ENCODE peak calls at places on chromosomes 2 and 18, in nine cellular contexts. P is left ventricle myocardium inferior, Q is Peyer's patch, E is AG04449, X is IMR-90, B is PC-3, N is tibial artery, S is nephron progenitor cell, Y is GM12865. D is an unnamed sample.

GRCh38 chr2:64876137-64876647 is 113.0 kb upstream of the SLC1A4 start:
- DNase-seq in Q (no peak), P (no peak), N (no peak), S (no peak), E (no peak), X (peak; percentile 71), Y (no peak), B (peak; percentile 86), D (no peak)

GRCh38 chr2:136247204-136247990 is 129.4 kb upstream of the CXCR4 start:
- DNase-seq in N (peak; percentile 61), E (no peak), Y (no peak), B (peak; percentile 8), X (no peak), S (no peak), P (no peak), Q (no peak), D (no peak)

GRCh38 chr2:9445089-9445488 is 21.6 kb downstream of the CPSF3 start:
- DNase-seq in E (no peak), B (no peak), S (no peak), P (no peak), Y (peak; percentile 13), N (no peak), X (no peak), Q (no peak), D (no peak)

GRCh38 chr2:240399419-240400318 is 35.8 kb upstream of the GPC1 start:
- DNase-seq in X (no peak), E (no peak), Q (peak; percentile 26), Y (no peak), P (no peak), B (no peak), N (peak; percentile 13), S (no peak), D (no peak)

GRCh38 chr2:199339826-199340605 is 117.7 kb downstream of the SATB2 start:
- DNase-seq in X (peak; percentile 16), N (no peak), Q (no peak), Y (no peak), P (no peak), E (no peak), B (peak; percentile 72), S (no peak), D (no peak)

GRCh38 chr2:152175368-152176112 is at the start of gene STAM2:
- DNase-seq in E (peak; percentile 47), P (peak; percentile 92), Q (peak; percentile 97), B (peak; percentile 94), S (peak; percentile 96), Y (peak; percentile 96), N (peak; percentile 88), X (peak; percentile 88), D (peak; percentile 86)

GRCh38 chr2:44247924-44248323 is 27.4 kb upstream of the SLC3A1 start:
- DNase-seq in Q (no peak), N (no peak), B (peak; percentile 13), P (no peak), Y (peak; percentile 27), X (no peak), S (no peak), E (no peak), D (no peak)

GRCh38 chr2:232103140-232103737 is 141.7 kb downstream of the DIS3L2 start:
- DNase-seq in Q (no peak), E (no peak), X (no peak), N (no peak), S (no peak), P (no peak), Y (no peak), B (no peak), D (no peak)

GRCh38 chr2:100060875-100061274 is 81.5 kb downstream of the AFF3 start:
- DNase-seq in Q (no peak), S (no peak), P (no peak), Y (peak; percentile 40), X (no peak), E (no peak), N (no peak), B (no peak), D (no peak)

GRCh38 chr2:178263159-178263860 is 69.0 kb downstream of the OSBPL6 start:
- DNase-seq in Q (no peak), N (no peak), P (no peak), S (no peak), E (no peak), Y (peak; percentile 57), X (no peak), B (no peak), D (no peak)

GRCh38 chr2:67471681-67472080 is 74.5 kb downstream of the ETAA1 start:
- DNase-seq in P (no peak), N (no peak), S (no peak), E (no peak), Y (no peak), Q (no peak), X (peak; percentile 73), B (no peak), D (no peak)

GRCh38 chr18:22171839-22172582 is 2.6 kb downstream of the GATA6 start:
- DNase-seq in E (no peak), N (peak; percentile 27), X (no peak), P (no peak), Q (peak; percentile 58), Y (no peak), S (peak; percentile 53), B (no peak), D (no peak)

GRCh38 chr2:95709831-95710230 is 118.0 kb downstream of the TRIM43 start:
- DNase-seq in S (no peak), N (no peak), Y (no peak), E (no peak), B (no peak), X (no peak), Q (no peak), P (no peak), D (no peak)

GRCh38 chr2:99554238-99554637 is 64.4 kb upstream of the REV1 start:
- DNase-seq in E (no peak), N (no peak), Q (no peak), Y (no peak), B (no peak), P (no peak), X (no peak), S (peak; percentile 8), D (no peak)

GRCh38 chr2:241855888-241856422 is 2.7 kb downstream of the PDCD1 start:
- DNase-seq in S (no peak), P (no peak), N (peak; percentile 16), E (no peak), B (no peak), X (no peak), Q (peak; percentile 46), Y (no peak), D (no peak)

GRCh38 chr2:23713352-23713751 is 213.6 kb downstream of the ATAD2B start:
- DNase-seq in P (no peak), X (no peak), S (no peak), B (no peak), Y (no peak), E (no peak), Q (no peak), N (no peak), D (no peak)

GRCh38 chr2:24919977-24920812 is at the start of gene ADCY3:
- DNase-seq in E (no peak), P (peak; percentile 67), Y (peak; percentile 84), N (no peak), S (peak; percentile 69), Q (peak; percentile 78), B (peak; percentile 46), X (peak; percentile 29), D (no peak)

GRCh38 chr2:24918326-24919099 is 1.5 kb downstream of the ADCY3 start:
- DNase-seq in N (no peak), X (no peak), P (no peak), Q (no peak), E (no peak), S (no peak), B (no peak), Y (no peak), D (no peak)

GRCh38 chr2:24920813-24921441 is 890 bp upstream of the ADCY3 start:
- DNase-seq in S (no peak), Y (peak; percentile 41), N (no peak), Q (no peak), P (no peak), X (no peak), B (peak; percentile 57), E (no peak), D (no peak)

GRCh38 chr2:24917731-24918325 is 2.2 kb downstream of the ADCY3 start:
- DNase-seq in E (no peak), B (no peak), Y (no peak), Q (no peak), N (no peak), P (no peak), X (no peak), S (no peak), D (no peak)

GRCh38 chr2:24919100-24919976 is 699 bp downstream of the ADCY3 start:
- DNase-seq in N (no peak), S (peak; percentile 31), B (peak; percentile 54), Y (peak; percentile 68), P (no peak), E (no peak), X (peak; percentile 12), Q (peak; percentile 63), D (peak; percentile 42)
- TF ChIP-seq CTCF in N (no peak), S (no peak), B (no peak), Y (no peak), P (no peak), E (no peak), X (no peak), Q (no peak), D (no peak)

GRCh38 chr18:26159353-26159752 is 25.7 kb downstream of the PSMA8 start:
- DNase-seq in E (no peak), Q (no peak), S (no peak), B (peak; percentile 19), Y (no peak), N (no peak), P (no peak), X (no peak), D (no peak)
- TF ChIP-seq CTCF in E (no peak), Q (peak; percentile 3), S (no peak), B (peak; percentile 50), Y (peak; percentile 10), N (no peak), P (peak; percentile 34), X (no peak), D (no peak)

GRCh38 chr2:21317131-21317530 is 193.4 kb downstream of the TDRD15 start:
- DNase-seq in S (peak; percentile 59), X (peak; percentile 8), P (peak; percentile 27), B (peak; percentile 38), Q (no peak), Y (peak; percentile 63), E (no peak), N (peak; percentile 61), D (peak; percentile 13)
- TF ChIP-seq CTCF in S (peak; percentile 77), X (peak; percentile 28), P (peak; percentile 81), B (peak; percentile 60), Q (no peak), Y (peak; percentile 52), E (no peak), N (peak; percentile 67), D (peak; percentile 67)

GRCh38 chr2:107809835-107810234 is 16.9 kb upstream of the RGPD4 start:
- DNase-seq in Y (no peak), X (no peak), Q (no peak), B (no peak), E (no peak), N (no peak), S (no peak), P (no peak), D (no peak)
- TF ChIP-seq CTCF in Y (no peak), X (no peak), Q (no peak), B (no peak), E (no peak), N (no peak), S (no peak), P (no peak), D (no peak)

DNA sequence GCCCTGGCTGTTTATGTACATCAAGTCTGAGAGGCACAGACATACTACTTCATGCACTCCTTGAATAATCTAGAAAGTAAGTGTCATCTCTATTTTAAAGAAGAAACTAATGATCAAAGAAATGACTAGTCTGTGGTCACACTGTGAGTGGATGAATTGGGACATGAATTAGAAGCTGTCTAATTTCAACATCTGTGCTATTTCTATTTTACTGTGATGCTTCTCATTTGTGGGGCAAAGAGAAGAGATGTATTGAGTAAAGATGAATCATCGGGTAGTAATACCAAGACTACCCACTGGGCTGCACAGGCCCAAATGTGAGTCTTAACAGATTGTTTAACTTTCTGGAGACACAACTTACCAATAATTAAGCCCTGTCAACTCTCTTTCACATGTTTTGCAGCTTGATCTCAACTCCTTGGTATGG is 42.4 kb upstream of the MTIF2 start:
- DNase-seq in S (no peak), N (no peak), X (peak; percentile 56), Q (no peak), E (peak; percentile 9), B (peak; percentile 71), Y (peak; percentile 82), P (no peak), D (no peak)
- TF ChIP-seq CTCF in S (no peak), N (no peak), X (peak; percentile 34), Q (no peak), E (peak; percentile 30), B (peak; percentile 48), Y (peak; percentile 22), P (no peak), D (peak; percentile 66)